ENCODE peak calls at places on chromosome 16, in six cellular contexts. E, J, P, W, F and S are unnamed samples.

GRCh38 chr16:28503470-28504259 is 3.0 kb downstream of the IL27 start:
- DNase-seq in E (no peak), J (no peak), P (no peak), W (no peak), F (no peak), S (no peak)

GRCh38 chr16:57899771-57900661 is 70.9 kb downstream of the CNGB1 start:
- DNase-seq in E (no peak), J (peak), P (peak), W (peak), F (peak), S (peak)

GRCh38 chr16:17032332-17032731 is 438.4 kb downstream of the XYLT1 start:
- DNase-seq in E (no peak), J (no peak), P (no peak), W (no peak), F (no peak), S (no peak)

GRCh38 chr16:2924901-2925820 is 13.4 kb downstream of the FLYWCH1 start:
- DNase-seq in E (no peak), J (no peak), P (no peak), W (no peak), F (no peak), S (peak)

GRCh38 chr16:12646490-12647274 is 157.0 kb downstream of the CPPED1 start:
- DNase-seq in E (no peak), J (no peak), P (no peak), W (no peak), F (no peak), S (no peak)

GRCh38 chr16:30697264-30698138 is 1.5 kb upstream of the SRCAP start:
- DNase-seq in E (peak), J (no peak), P (no peak), W (peak), F (no peak), S (peak)

GRCh38 chr16:1527836-1528811 is 5.3 kb upstream of the TMEM204 start:
- DNase-seq in E (no peak), J (peak), P (no peak), W (no peak), F (no peak), S (no peak)

GRCh38 chr16:27374794-27375499 is 27.0 kb upstream of the IL21R start:
- DNase-seq in E (peak), J (peak), P (no peak), W (no peak), F (no peak), S (peak)

GRCh38 chr16:50940275-50940854 is 198.5 kb downstream of the CYLD start:
- DNase-seq in E (no peak), J (peak), P (no peak), W (no peak), F (no peak), S (no peak)

GRCh38 chr16:23514381-23515152 is 4.3 kb upstream of the GGA2 start:
- DNase-seq in E (no peak), J (no peak), P (no peak), W (no peak), F (no peak), S (no peak)